ENCODE peak calls at places on chromosome 22, in five cellular contexts. One of them, this sample, is unnamed.

GRCh38 chr22:38437416-38437815 is 17.6 kb downstream of the KCNJ4 start:
- DNase-seq in fibroblast of pulmonary artery: no peak
- DNase-seq in mesenchymal stem cell: no peak
- DNase-seq in effector memory CD4-positive, alpha-beta T cell: no peak
- DNase-seq in esophagus squamous epithelium: no peak
- DNase-seq in this sample: no peak

GRCh38 chr22:40499187-40499753 is 128.9 kb downstream of the SGSM3 start:
- DNase-seq in fibroblast of pulmonary artery: peak; percentile 97
- DNase-seq in mesenchymal stem cell: peak; percentile 98
- DNase-seq in effector memory CD4-positive, alpha-beta T cell: no peak
- DNase-seq in esophagus squamous epithelium: no peak
- DNase-seq in this sample: peak; percentile 98

GRCh38 chr22:38067771-38068360 is 10.7 kb downstream of the PICK1 start:
- DNase-seq in fibroblast of pulmonary artery: no peak
- DNase-seq in mesenchymal stem cell: no peak
- DNase-seq in effector memory CD4-positive, alpha-beta T cell: no peak
- DNase-seq in esophagus squamous epithelium: no peak
- DNase-seq in this sample: no peak

GRCh38 chr22:48780597-48781277 is 1046.9 kb downstream of the BRD1 start:
- DNase-seq in fibroblast of pulmonary artery: no peak
- DNase-seq in mesenchymal stem cell: no peak
- DNase-seq in effector memory CD4-positive, alpha-beta T cell: no peak
- DNase-seq in esophagus squamous epithelium: no peak
- DNase-seq in this sample: no peak

GRCh38 chr22:40050258-40050657 is 55.5 kb downstream of the FAM83F start:
- DNase-seq in fibroblast of pulmonary artery: no peak
- DNase-seq in mesenchymal stem cell: no peak
- DNase-seq in effector memory CD4-positive, alpha-beta T cell: no peak
- DNase-seq in esophagus squamous epithelium: no peak
- DNase-seq in this sample: no peak

GRCh38 chr22:35393116-35394010 is 6.6 kb upstream of the MCM5 start:
- DNase-seq in fibroblast of pulmonary artery: no peak
- DNase-seq in mesenchymal stem cell: no peak
- DNase-seq in effector memory CD4-positive, alpha-beta T cell: no peak
- DNase-seq in esophagus squamous epithelium: no peak
- DNase-seq in this sample: no peak

GRCh38 chr22:22023581-22024137 is 41.1 kb upstream of the TOP3B start:
- DNase-seq in fibroblast of pulmonary artery: no peak
- DNase-seq in mesenchymal stem cell: no peak
- DNase-seq in effector memory CD4-positive, alpha-beta T cell: no peak
- DNase-seq in esophagus squamous epithelium: no peak
- DNase-seq in this sample: peak; percentile 42

GRCh38 chr22:37742374-37743092 is 45.7 kb downstream of the TRIOBP start:
- DNase-seq in fibroblast of pulmonary artery: peak; percentile 82
- DNase-seq in mesenchymal stem cell: peak; percentile 94
- DNase-seq in effector memory CD4-positive, alpha-beta T cell: no peak
- DNase-seq in esophagus squamous epithelium: no peak
- DNase-seq in this sample: peak; percentile 86

GRCh38 chr22:40076702-40077645 is 82.2 kb downstream of the FAM83F start:
- DNase-seq in fibroblast of pulmonary artery: no peak
- DNase-seq in mesenchymal stem cell: peak; percentile 3
- DNase-seq in effector memory CD4-positive, alpha-beta T cell: no peak
- DNase-seq in esophagus squamous epithelium: no peak
- DNase-seq in this sample: peak; percentile 7

GRCh38 chr22:44680481-44680894 is 21.5 kb upstream of the PRR5 start:
- DNase-seq in fibroblast of pulmonary artery: no peak
- DNase-seq in mesenchymal stem cell: no peak
- DNase-seq in effector memory CD4-positive, alpha-beta T cell: no peak
- DNase-seq in esophagus squamous epithelium: no peak
- DNase-seq in this sample: no peak

DNA sequence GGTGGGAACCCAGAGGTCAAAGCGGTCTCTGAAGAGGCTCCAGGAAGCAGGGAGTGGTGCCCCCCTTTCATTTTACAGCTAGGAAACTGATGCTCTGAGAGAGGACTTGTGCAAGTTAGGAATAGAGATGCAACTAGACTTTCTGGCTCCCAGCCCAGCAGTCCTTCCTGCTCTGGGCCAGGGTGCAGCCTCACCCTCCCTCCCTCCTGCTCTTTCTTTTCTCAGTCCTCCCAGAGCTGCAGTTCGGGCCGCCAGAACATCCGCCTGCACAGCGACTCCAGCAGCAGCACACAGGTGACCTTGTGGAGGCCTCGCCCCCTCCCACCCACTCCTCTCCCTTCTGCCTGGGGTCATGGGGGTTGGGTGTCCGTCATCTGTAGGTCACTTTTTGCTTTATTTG is 51.5 kb downstream of the LHFPL7 start:
- DNase-seq in fibroblast of pulmonary artery: peak; percentile 93
- DNase-seq in mesenchymal stem cell: peak; percentile 49
- DNase-seq in effector memory CD4-positive, alpha-beta T cell: no peak
- DNase-seq in esophagus squamous epithelium: no peak
- DNase-seq in this sample: peak; percentile 90
- H3K4me3 ChIP-seq in fibroblast of pulmonary artery: peak overlapping the region; percentile 23
- H3K4me3 ChIP-seq in mesenchymal stem cell: no peak overlapping the region
- H3K4me3 ChIP-seq in effector memory CD4-positive, alpha-beta T cell: no peak overlapping the region
- H3K4me3 ChIP-seq in esophagus squamous epithelium: no peak overlapping the region
- H3K4me3 ChIP-seq in this sample: peak overlapping the region; percentile 22

GRCh38 chr22:50197856-50198623 is 2.8 kb upstream of the SELENOO start:
- DNase-seq in fibroblast of pulmonary artery: no peak
- DNase-seq in mesenchymal stem cell: no peak
- DNase-seq in effector memory CD4-positive, alpha-beta T cell: no peak
- DNase-seq in esophagus squamous epithelium: no peak
- DNase-seq in this sample: no peak

GRCh38 chr22:50199836-50200332 is 927 bp upstream of the SELENOO start:
- DNase-seq in fibroblast of pulmonary artery: no peak
- DNase-seq in mesenchymal stem cell: peak; percentile 48
- DNase-seq in effector memory CD4-positive, alpha-beta T cell: no peak
- DNase-seq in esophagus squamous epithelium: no peak
- DNase-seq in this sample: no peak

GRCh38 chr22:50200333-50201190 is at the start of gene SELENOO:
- DNase-seq in fibroblast of pulmonary artery: peak; percentile 86
- DNase-seq in mesenchymal stem cell: peak; percentile 87
- DNase-seq in effector memory CD4-positive, alpha-beta T cell: peak; percentile 84
- DNase-seq in esophagus squamous epithelium: peak; percentile 67
- DNase-seq in this sample: peak; percentile 89

GRCh38 chr22:50198624-50199017 is 2.2 kb upstream of the SELENOO start:
- DNase-seq in fibroblast of pulmonary artery: no peak
- DNase-seq in mesenchymal stem cell: no peak
- DNase-seq in effector memory CD4-positive, alpha-beta T cell: no peak
- DNase-seq in esophagus squamous epithelium: no peak
- DNase-seq in this sample: no peak

DNA sequence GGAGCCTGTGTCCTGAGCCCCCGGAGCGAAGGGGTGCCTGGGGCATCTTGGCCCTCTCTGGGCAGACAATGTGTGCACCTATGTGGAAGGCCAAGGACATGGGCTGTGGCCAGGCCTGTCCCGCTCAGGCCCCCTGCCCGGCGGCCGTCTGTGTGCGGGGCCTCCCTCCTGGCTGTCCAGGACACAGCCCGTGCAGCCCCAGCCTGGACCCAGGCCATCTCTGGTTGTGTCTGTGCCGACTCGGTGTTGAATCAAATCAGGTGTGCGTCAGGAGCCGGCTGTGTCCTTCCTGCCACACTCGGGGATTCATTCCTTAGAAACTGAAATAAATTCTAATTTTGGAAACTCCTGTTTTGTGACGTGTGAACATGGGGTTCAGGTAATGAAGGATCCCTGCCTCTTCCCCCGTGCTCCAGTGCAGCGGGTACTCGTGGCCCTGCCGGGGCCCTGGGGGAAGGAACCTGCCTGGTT is 1.5 kb upstream of the SELENOO start:
- DNase-seq in fibroblast of pulmonary artery: no peak
- DNase-seq in mesenchymal stem cell: no peak
- DNase-seq in effector memory CD4-positive, alpha-beta T cell: no peak
- DNase-seq in esophagus squamous epithelium: no peak
- DNase-seq in this sample: no peak
- H3K4me3 ChIP-seq in fibroblast of pulmonary artery: no peak overlapping the region
- H3K4me3 ChIP-seq in mesenchymal stem cell: no peak overlapping the region
- H3K4me3 ChIP-seq in effector memory CD4-positive, alpha-beta T cell: no peak overlapping the region
- H3K4me3 ChIP-seq in esophagus squamous epithelium: no peak overlapping the region
- H3K4me3 ChIP-seq in this sample: no peak overlapping the region

DNA sequence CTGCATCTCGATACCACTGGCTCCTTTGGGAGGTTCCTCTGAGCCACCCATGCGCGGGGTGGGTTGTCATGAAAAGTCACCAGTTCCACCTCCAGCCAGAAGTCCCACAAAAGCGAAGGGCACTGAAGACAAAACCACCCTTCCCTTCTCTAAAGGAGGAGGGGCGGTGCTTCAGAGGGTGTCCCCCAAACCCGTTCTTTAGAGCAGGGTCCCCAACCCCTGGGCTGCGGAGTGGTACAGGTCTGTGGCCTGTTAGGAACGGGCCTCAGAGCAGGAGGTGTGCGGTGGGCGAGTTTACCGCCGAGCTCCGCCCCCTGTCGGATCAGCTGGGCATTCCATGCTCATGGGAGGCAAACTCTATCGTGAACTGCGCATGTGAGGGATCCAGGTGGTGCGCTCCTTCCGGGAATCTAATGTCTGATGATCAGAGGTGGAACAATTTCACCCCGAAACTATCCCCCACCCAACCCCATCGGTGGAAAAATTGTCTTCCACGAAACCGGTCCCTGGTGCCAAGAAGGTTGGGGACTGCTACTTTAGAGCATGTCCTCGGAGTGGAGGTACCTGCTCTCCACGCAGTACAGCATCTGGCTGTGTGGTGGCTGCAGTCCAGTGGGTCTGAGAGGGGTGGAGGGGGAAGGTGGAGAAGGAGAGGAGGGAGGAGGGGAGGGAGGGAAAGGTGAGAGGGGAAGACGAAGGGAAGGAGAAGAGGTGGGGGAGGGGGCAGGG is 72.9 kb upstream of the SEPTIN5 start:
- DNase-seq in fibroblast of pulmonary artery: peak; percentile 29
- DNase-seq in mesenchymal stem cell: peak; percentile 9
- DNase-seq in effector memory CD4-positive, alpha-beta T cell: no peak
- DNase-seq in esophagus squamous epithelium: no peak
- DNase-seq in this sample: peak; percentile 43
- H3K4me3 ChIP-seq in fibroblast of pulmonary artery: no peak overlapping the region
- H3K4me3 ChIP-seq in mesenchymal stem cell: no peak overlapping the region
- H3K4me3 ChIP-seq in effector memory CD4-positive, alpha-beta T cell: no peak overlapping the region
- H3K4me3 ChIP-seq in esophagus squamous epithelium: no peak overlapping the region
- H3K4me3 ChIP-seq in this sample: no peak overlapping the region

GRCh38 chr22:46045459-46046298 is 68.7 kb upstream of the WNT7B start:
- DNase-seq in fibroblast of pulmonary artery: no peak
- DNase-seq in mesenchymal stem cell: no peak
- DNase-seq in effector memory CD4-positive, alpha-beta T cell: no peak
- DNase-seq in esophagus squamous epithelium: no peak
- DNase-seq in this sample: no peak
- H3K4me3 ChIP-seq in fibroblast of pulmonary artery: peak overlapping the region; percentile 53
- H3K4me3 ChIP-seq in mesenchymal stem cell: peak overlapping the region; percentile 64
- H3K4me3 ChIP-seq in effector memory CD4-positive, alpha-beta T cell: peak overlapping the region; percentile 62
- H3K4me3 ChIP-seq in esophagus squamous epithelium: peak overlapping the region; percentile 56
- H3K4me3 ChIP-seq in this sample: peak overlapping the region; percentile 61

DNA sequence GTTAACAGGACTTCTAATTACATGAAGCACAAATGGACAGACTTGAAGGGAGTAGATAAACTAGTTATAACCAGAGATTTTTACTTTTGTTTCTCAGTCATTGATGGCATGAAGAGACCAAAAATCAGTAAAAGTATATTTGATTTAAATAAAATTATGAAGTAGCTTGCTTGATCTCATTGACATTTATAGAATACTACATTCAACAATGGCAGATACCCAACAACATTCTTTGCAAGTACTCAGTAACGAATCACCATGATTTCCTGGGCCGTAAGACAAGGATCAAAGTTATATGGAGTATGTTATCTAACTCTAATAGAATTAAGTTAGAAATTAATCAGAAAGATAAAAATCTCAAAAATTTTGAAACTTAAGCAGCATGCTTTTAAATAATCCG is 317.6 kb downstream of the TBC1D22A start:
- DNase-seq in fibroblast of pulmonary artery: no peak
- DNase-seq in mesenchymal stem cell: no peak
- DNase-seq in effector memory CD4-positive, alpha-beta T cell: no peak
- DNase-seq in esophagus squamous epithelium: no peak
- DNase-seq in this sample: no peak
- H3K4me3 ChIP-seq in fibroblast of pulmonary artery: no peak overlapping the region
- H3K4me3 ChIP-seq in mesenchymal stem cell: no peak overlapping the region
- H3K4me3 ChIP-seq in effector memory CD4-positive, alpha-beta T cell: no peak overlapping the region
- H3K4me3 ChIP-seq in esophagus squamous epithelium: no peak overlapping the region
- H3K4me3 ChIP-seq in this sample: no peak overlapping the region

DNA sequence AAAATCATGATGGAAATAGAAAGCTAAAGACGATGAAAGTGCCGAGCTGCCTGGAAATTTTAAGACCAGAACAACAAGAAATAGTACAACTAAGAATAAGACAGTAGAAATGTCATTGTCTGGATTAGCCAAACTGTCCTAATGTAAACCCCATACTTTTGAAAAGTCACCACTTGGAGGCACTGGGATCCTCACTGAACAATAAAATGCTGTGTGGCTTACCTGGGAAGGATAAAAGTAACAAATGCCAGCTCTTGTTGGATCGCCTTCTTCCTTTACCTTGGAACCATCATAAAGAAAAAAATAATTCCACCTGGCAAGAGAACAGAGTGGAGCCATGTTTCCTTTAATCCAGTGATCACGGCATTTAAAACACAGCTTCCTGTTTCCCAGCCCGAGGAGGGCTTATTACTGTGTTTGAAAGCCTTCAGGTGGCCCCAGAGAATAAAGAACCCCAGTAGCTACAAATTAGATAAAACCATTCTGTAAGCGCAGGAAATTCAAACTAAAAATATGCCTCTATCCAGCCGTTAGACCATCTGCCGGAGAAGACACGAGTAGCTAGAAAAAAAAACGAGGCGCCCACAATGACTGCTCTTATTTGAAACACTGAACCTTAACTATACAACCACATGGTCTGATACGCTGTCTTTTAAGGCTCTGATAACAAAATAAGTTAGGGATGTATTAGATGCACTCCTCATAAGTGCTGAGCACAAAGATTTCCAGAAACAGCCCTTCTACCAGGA is 4.4 kb downstream of the HPS4 start:
- DNase-seq in fibroblast of pulmonary artery: no peak
- DNase-seq in mesenchymal stem cell: no peak
- DNase-seq in effector memory CD4-positive, alpha-beta T cell: no peak
- DNase-seq in esophagus squamous epithelium: no peak
- DNase-seq in this sample: no peak
- H3K4me3 ChIP-seq in fibroblast of pulmonary artery: peak overlapping the region; percentile 19
- H3K4me3 ChIP-seq in mesenchymal stem cell: no peak overlapping the region
- H3K4me3 ChIP-seq in effector memory CD4-positive, alpha-beta T cell: peak overlapping the region; percentile 22
- H3K4me3 ChIP-seq in esophagus squamous epithelium: no peak overlapping the region
- H3K4me3 ChIP-seq in this sample: peak overlapping the region; percentile 15